ENCODE peak calls at places on chromosomes 6 and 20, in eight cellular contexts. One of them, this sample, is unnamed.

GRCh38 chr6:81814365-81815109 is 62.1 kb upstream of the TENT5A start:
- DNase-seq in neural progenitor cell: no peak
- DNase-seq in AG04450: no peak
- DNase-seq in endothelial cell: no peak
- DNase-seq in adrenal gland: no peak
- DNase-seq in A549: no peak
- DNase-seq in suprapubic skin: no peak
- DNase-seq in A673: no peak
- DNase-seq in this sample: no peak

GRCh38 chr20:38113401-38114325 is 51.4 kb downstream of the TGM2 start:
- DNase-seq in suprapubic skin: no peak
- DNase-seq in neural progenitor cell: peak; percentile 72
- DNase-seq in A549: peak; percentile 67
- DNase-seq in endothelial cell: peak; percentile 49
- DNase-seq in A673: peak; percentile 55
- DNase-seq in AG04450: no peak
- DNase-seq in adrenal gland: no peak
- DNase-seq in this sample: no peak

GRCh38 chr20:3616250-3616649 is 46.9 kb downstream of the GFRA4 start:
- DNase-seq in adrenal gland: no peak
- DNase-seq in A549: no peak
- DNase-seq in AG04450: peak; percentile 16
- DNase-seq in neural progenitor cell: peak; percentile 3
- DNase-seq in endothelial cell: no peak
- DNase-seq in suprapubic skin: no peak
- DNase-seq in A673: no peak
- DNase-seq in this sample: no peak

GRCh38 chr6:125149256-125150144 is 4.1 kb upstream of the TPD52L1 start:
- DNase-seq in suprapubic skin: no peak
- DNase-seq in A673: peak; percentile 33
- DNase-seq in endothelial cell: no peak
- DNase-seq in A549: no peak
- DNase-seq in neural progenitor cell: no peak
- DNase-seq in AG04450: no peak
- DNase-seq in adrenal gland: no peak
- DNase-seq in this sample: no peak

GRCh38 chr6:163688971-163689370 is 274.5 kb downstream of the QKI start:
- DNase-seq in neural progenitor cell: no peak
- DNase-seq in A673: no peak
- DNase-seq in suprapubic skin: no peak
- DNase-seq in endothelial cell: no peak
- DNase-seq in AG04450: no peak
- DNase-seq in adrenal gland: no peak
- DNase-seq in A549: no peak
- DNase-seq in this sample: no peak

GRCh38 chr6:159529820-159530405 is 163.1 kb downstream of the SOD2 start:
- DNase-seq in endothelial cell: no peak
- DNase-seq in suprapubic skin: no peak
- DNase-seq in A673: no peak
- DNase-seq in A549: no peak
- DNase-seq in neural progenitor cell: no peak
- DNase-seq in AG04450: no peak
- DNase-seq in adrenal gland: no peak
- DNase-seq in this sample: no peak

GRCh38 chr20:25022680-25023079 is 30.1 kb upstream of the APMAP start:
- DNase-seq in neural progenitor cell: no peak
- DNase-seq in A673: no peak
- DNase-seq in adrenal gland: peak; percentile 9
- DNase-seq in endothelial cell: no peak
- DNase-seq in AG04450: no peak
- DNase-seq in suprapubic skin: peak; percentile 77
- DNase-seq in A549: no peak
- DNase-seq in this sample: peak; percentile 84

GRCh38 chr20:15447549-15447948 is 1110.1 kb upstream of the FLRT3 start:
- DNase-seq in endothelial cell: no peak
- DNase-seq in suprapubic skin: no peak
- DNase-seq in AG04450: no peak
- DNase-seq in adrenal gland: no peak
- DNase-seq in A673: no peak
- DNase-seq in neural progenitor cell: no peak
- DNase-seq in A549: no peak
- DNase-seq in this sample: no peak

GRCh38 chr6:122079906-122080305 is 319.5 kb upstream of the HSF2 start:
- DNase-seq in A549: no peak
- DNase-seq in A673: no peak
- DNase-seq in adrenal gland: no peak
- DNase-seq in neural progenitor cell: no peak
- DNase-seq in AG04450: no peak
- DNase-seq in endothelial cell: no peak
- DNase-seq in suprapubic skin: no peak
- DNase-seq in this sample: no peak

GRCh38 chr6:30483677-30484279 is 5.5 kb upstream of the HLA-E start:
- DNase-seq in A549: peak; percentile 61
- DNase-seq in adrenal gland: no peak
- DNase-seq in neural progenitor cell: peak; percentile 71
- DNase-seq in endothelial cell: peak; percentile 65
- DNase-seq in suprapubic skin: no peak
- DNase-seq in A673: peak; percentile 69
- DNase-seq in AG04450: no peak
- DNase-seq in this sample: no peak

GRCh38 chr6:21263531-21264287 is 329.8 kb upstream of the SOX4 start:
- DNase-seq in neural progenitor cell: no peak
- DNase-seq in AG04450: no peak
- DNase-seq in endothelial cell: no peak
- DNase-seq in A673: no peak
- DNase-seq in adrenal gland: no peak
- DNase-seq in suprapubic skin: no peak
- DNase-seq in A549: no peak
- DNase-seq in this sample: no peak

GRCh38 chr6:25623065-25623464 is 28.9 kb upstream of the SCGN start:
- DNase-seq in adrenal gland: no peak
- DNase-seq in neural progenitor cell: no peak
- DNase-seq in suprapubic skin: no peak
- DNase-seq in A673: no peak
- DNase-seq in A549: no peak
- DNase-seq in AG04450: no peak
- DNase-seq in endothelial cell: no peak
- DNase-seq in this sample: no peak

GRCh38 chr6:3764516-3765333 is 13.2 kb upstream of the PXDC1 start:
- DNase-seq in A673: no peak
- DNase-seq in AG04450: no peak
- DNase-seq in adrenal gland: no peak
- DNase-seq in A549: no peak
- DNase-seq in neural progenitor cell: no peak
- DNase-seq in endothelial cell: no peak
- DNase-seq in suprapubic skin: peak; percentile 28
- DNase-seq in this sample: no peak

GRCh38 chr6:156627524-156627923 is 149.7 kb upstream of the ARID1B start:
- DNase-seq in A549: no peak
- DNase-seq in A673: no peak
- DNase-seq in adrenal gland: no peak
- DNase-seq in suprapubic skin: no peak
- DNase-seq in neural progenitor cell: no peak
- DNase-seq in endothelial cell: no peak
- DNase-seq in AG04450: no peak
- DNase-seq in this sample: no peak

GRCh38 chr6:44456070-44456965 is 68.8 kb downstream of the CDC5L start:
- DNase-seq in suprapubic skin: no peak
- DNase-seq in adrenal gland: peak; percentile 61
- DNase-seq in neural progenitor cell: peak; percentile 56
- DNase-seq in A549: peak; percentile 48
- DNase-seq in A673: peak; percentile 77
- DNase-seq in AG04450: no peak
- DNase-seq in endothelial cell: peak; percentile 51
- DNase-seq in this sample: no peak

GRCh38 chr6:117550618-117551242 is 51.6 kb downstream of the GOPC start:
- DNase-seq in suprapubic skin: no peak
- DNase-seq in adrenal gland: no peak
- DNase-seq in neural progenitor cell: no peak
- DNase-seq in AG04450: no peak
- DNase-seq in A673: no peak
- DNase-seq in A549: no peak
- DNase-seq in endothelial cell: no peak
- DNase-seq in this sample: no peak

GRCh38 chr6:160427312-160428068 is 79.3 kb downstream of the SLC22A3 start:
- DNase-seq in adrenal gland: no peak
- DNase-seq in suprapubic skin: no peak
- DNase-seq in A673: no peak
- DNase-seq in A549: no peak
- DNase-seq in endothelial cell: no peak
- DNase-seq in neural progenitor cell: no peak
- DNase-seq in AG04450: no peak
- DNase-seq in this sample: peak; percentile 63

GRCh38 chr6:16278048-16278724 is 39.8 kb downstream of the GMPR start:
- DNase-seq in suprapubic skin: no peak
- DNase-seq in endothelial cell: no peak
- DNase-seq in neural progenitor cell: no peak
- DNase-seq in A673: no peak
- DNase-seq in adrenal gland: no peak
- DNase-seq in A549: no peak
- DNase-seq in AG04450: no peak
- DNase-seq in this sample: no peak

GRCh38 chr6:139853302-139853992 is 479.0 kb upstream of the CITED2 start:
- DNase-seq in neural progenitor cell: no peak
- DNase-seq in adrenal gland: no peak
- DNase-seq in A549: no peak
- DNase-seq in endothelial cell: no peak
- DNase-seq in suprapubic skin: no peak
- DNase-seq in AG04450: peak; percentile 41
- DNase-seq in A673: no peak
- DNase-seq in this sample: no peak

GRCh38 chr20:57882451-57883161 is 172.8 kb upstream of the PMEPA1 start:
- DNase-seq in suprapubic skin: peak; percentile 74
- DNase-seq in neural progenitor cell: no peak
- DNase-seq in adrenal gland: no peak
- DNase-seq in AG04450: no peak
- DNase-seq in A549: peak; percentile 27
- DNase-seq in A673: no peak
- DNase-seq in endothelial cell: no peak
- DNase-seq in this sample: no peak

GRCh38 chr6:140344149-140344913 is 969.9 kb upstream of the CITED2 start:
- DNase-seq in A549: peak; percentile 1
- DNase-seq in suprapubic skin: no peak
- DNase-seq in A673: no peak
- DNase-seq in endothelial cell: no peak
- DNase-seq in neural progenitor cell: no peak
- DNase-seq in adrenal gland: no peak
- DNase-seq in AG04450: no peak
- DNase-seq in this sample: no peak

DNA sequence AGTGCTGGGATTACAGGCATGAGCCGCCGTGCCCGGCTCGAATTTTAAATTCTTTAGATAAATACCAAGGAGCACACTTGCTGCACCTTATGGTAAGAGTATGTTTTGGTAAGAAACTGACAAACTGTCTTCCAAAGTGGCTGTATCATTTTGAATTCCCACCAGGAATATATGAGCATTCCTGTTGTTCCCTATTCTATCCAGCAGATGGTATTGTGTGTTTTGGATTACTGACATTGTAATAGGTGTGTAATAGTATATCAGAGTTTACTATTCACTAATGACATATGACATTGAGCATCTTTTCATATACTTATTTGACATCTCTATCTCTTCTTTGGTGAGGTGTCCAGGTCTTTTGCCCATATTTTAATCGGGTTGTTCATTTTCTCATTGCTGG is 40.5 kb downstream of the TGM6 start:
- DNase-seq in A549: peak; percentile 29
- DNase-seq in suprapubic skin: no peak
- DNase-seq in endothelial cell: no peak
- DNase-seq in A673: no peak
- DNase-seq in adrenal gland: no peak
- DNase-seq in neural progenitor cell: no peak
- DNase-seq in AG04450: no peak
- DNase-seq in this sample: no peak
- TF ChIP-seq CTCF in A549: peak; percentile 45
- TF ChIP-seq CTCF in suprapubic skin: no peak
- TF ChIP-seq CTCF in endothelial cell: peak; percentile 45
- TF ChIP-seq CTCF in A673: peak; percentile 31
- TF ChIP-seq CTCF in adrenal gland: no peak
- TF ChIP-seq CTCF in neural progenitor cell: peak; percentile 17
- TF ChIP-seq CTCF in AG04450: peak; percentile 34
- TF ChIP-seq CTCF in this sample: peak; percentile 56

GRCh38 chr6:151376440-151376839 is 14.9 kb downstream of the ZBTB2 start:
- DNase-seq in neural progenitor cell: no peak
- DNase-seq in suprapubic skin: no peak
- DNase-seq in A673: no peak
- DNase-seq in endothelial cell: no peak
- DNase-seq in A549: no peak
- DNase-seq in adrenal gland: no peak
- DNase-seq in AG04450: no peak
- DNase-seq in this sample: no peak
- TF ChIP-seq CTCF in neural progenitor cell: no peak
- TF ChIP-seq CTCF in suprapubic skin: no peak
- TF ChIP-seq CTCF in A673: no peak
- TF ChIP-seq CTCF in endothelial cell: no peak
- TF ChIP-seq CTCF in A549: no peak
- TF ChIP-seq CTCF in adrenal gland: no peak
- TF ChIP-seq CTCF in AG04450: peak; percentile 5
- TF ChIP-seq CTCF in this sample: peak; percentile 31

GRCh38 chr6:128327890-128328289 is 192.5 kb downstream of the PTPRK start:
- DNase-seq in adrenal gland: no peak
- DNase-seq in endothelial cell: peak; percentile 18
- DNase-seq in neural progenitor cell: peak; percentile 52
- DNase-seq in AG04450: no peak
- DNase-seq in suprapubic skin: no peak
- DNase-seq in A549: peak; percentile 19
- DNase-seq in A673: peak; percentile 64
- DNase-seq in this sample: no peak
- TF ChIP-seq CTCF in adrenal gland: peak; percentile 35
- TF ChIP-seq CTCF in endothelial cell: peak; percentile 48
- TF ChIP-seq CTCF in neural progenitor cell: peak; percentile 55
- TF ChIP-seq CTCF in AG04450: peak; percentile 39
- TF ChIP-seq CTCF in suprapubic skin: no peak
- TF ChIP-seq CTCF in A549: peak; percentile 17
- TF ChIP-seq CTCF in A673: peak; percentile 64
- TF ChIP-seq CTCF in this sample: peak; percentile 65

GRCh38 chr6:112620832-112621569 is 273.9 kb downstream of the RFPL4B start:
- DNase-seq in endothelial cell: no peak
- DNase-seq in A673: peak; percentile 27
- DNase-seq in neural progenitor cell: no peak
- DNase-seq in A549: no peak
- DNase-seq in AG04450: peak; percentile 11
- DNase-seq in suprapubic skin: no peak
- DNase-seq in adrenal gland: no peak
- DNase-seq in this sample: no peak

GRCh38 chr6:112622036-112622435 is 274.9 kb downstream of the RFPL4B start:
- DNase-seq in A549: no peak
- DNase-seq in AG04450: no peak
- DNase-seq in endothelial cell: no peak
- DNase-seq in adrenal gland: no peak
- DNase-seq in neural progenitor cell: no peak
- DNase-seq in suprapubic skin: no peak
- DNase-seq in A673: no peak
- DNase-seq in this sample: no peak

DNA sequence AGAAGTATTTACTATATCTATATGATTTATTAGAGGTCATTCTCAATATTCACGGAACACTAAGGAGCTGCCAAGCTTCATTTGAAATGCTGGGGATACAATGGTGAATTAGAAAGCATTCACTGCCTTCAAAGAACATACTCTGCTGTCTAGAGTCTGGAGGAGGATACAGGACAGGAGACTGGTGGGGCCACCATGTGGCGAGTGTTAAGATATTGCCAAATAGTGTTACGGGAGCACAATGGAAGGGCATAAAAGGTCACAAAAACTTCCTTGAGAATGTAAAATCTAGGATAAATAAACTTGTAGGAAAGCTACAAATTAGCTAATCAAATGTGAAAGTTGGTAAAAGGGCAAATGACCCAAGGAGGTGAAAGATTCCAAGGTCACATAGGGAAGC is 271.7 kb downstream of the RFPL4B start:
- DNase-seq in suprapubic skin: no peak
- DNase-seq in adrenal gland: no peak
- DNase-seq in A549: no peak
- DNase-seq in A673: peak; percentile 52
- DNase-seq in neural progenitor cell: peak; percentile 50
- DNase-seq in AG04450: no peak
- DNase-seq in endothelial cell: peak; percentile 39
- DNase-seq in this sample: no peak
- TF ChIP-seq CTCF in suprapubic skin: no peak
- TF ChIP-seq CTCF in adrenal gland: no peak
- TF ChIP-seq CTCF in A549: no peak
- TF ChIP-seq CTCF in A673: peak; percentile 40
- TF ChIP-seq CTCF in neural progenitor cell: peak; percentile 52
- TF ChIP-seq CTCF in AG04450: no peak
- TF ChIP-seq CTCF in endothelial cell: no peak
- TF ChIP-seq CTCF in this sample: peak; percentile 52